ENCODE peak calls at places on chromosomes 2 and 18, in nine cellular contexts. B is B cell, I is NCI-H1105 treated with DMSO at 0.1 percent for 48 hours, L is foreskin fibroblast, D is Calu3, S is glutamatergic neuron, G is NCI-H1694, X is brain microvascular endothelial cell, N is midbrain. J is an unnamed sample.

GRCh38 chr2:68764041-68764780 is 29.6 kb downstream of the ARHGAP25 start:
- DNase-seq in B (no peak), G (no peak), X (no peak), N (no peak), S (no peak), L (no peak), D (no peak), I (no peak), J (no peak)

GRCh38 chr2:146004470-146004869 is 1484.6 kb upstream of the ZEB2 start:
- DNase-seq in N (no peak), G (no peak), I (no peak), S (no peak), B (no peak), D (no peak), L (peak), X (peak), J (no peak)

GRCh38 chr2:240443891-240444301 is 8.4 kb downstream of the GPC1 start:
- DNase-seq in I (no peak), D (no peak), G (no peak), B (no peak), N (no peak), X (no peak), L (peak), S (no peak), J (no peak)

GRCh38 chr2:108401800-108402199 is 24.0 kb downstream of the SULT1C4 start:
- DNase-seq in X (no peak), G (no peak), L (no peak), I (no peak), D (no peak), N (no peak), S (no peak), B (no peak), J (no peak)

GRCh38 chr18:62485684-62486083 is 37.1 kb upstream of the ZCCHC2 start:
- DNase-seq in X (peak), D (peak), N (no peak), L (peak), B (no peak), S (no peak), G (no peak), I (no peak), J (no peak)

GRCh38 chr2:112799291-112799975 is 15.1 kb upstream of the IL1A start:
- DNase-seq in G (no peak), N (no peak), S (no peak), I (no peak), L (no peak), B (no peak), D (no peak), X (no peak), J (no peak)

GRCh38 chr18:37322497-37323035 is 243.0 kb downstream of the CELF4 start:
- DNase-seq in N (no peak), X (peak), S (peak), G (peak), B (no peak), L (peak), I (peak), D (peak), J (peak)

GRCh38 chr2:132670961-132671781 is 1.2 kb upstream of the LYPD1 start:
- DNase-seq in B (no peak), X (peak), I (peak), S (peak), D (peak), N (peak), G (no peak), L (peak), J (no peak)

GRCh38 chr2:51158236-51158635 is 126.3 kb upstream of the NRXN1 start:
- DNase-seq in I (peak), S (no peak), N (no peak), D (no peak), X (no peak), B (no peak), L (no peak), G (peak), J (peak)

GRCh38 chr18:9862686-9863085 is 23.1 kb upstream of the TXNDC2 start:
- DNase-seq in N (no peak), X (no peak), S (peak), I (no peak), G (no peak), D (no peak), L (no peak), B (no peak), J (peak)

GRCh38 chr2:26088038-26088643 is 54.3 kb downstream of the RAB10 start:
- DNase-seq in I (peak), X (peak), G (peak), L (peak), B (no peak), S (no peak), D (peak), N (peak), J (peak)

GRCh38 chr18:77140439-77141109 is 8.0 kb upstream of the MBP start:
- DNase-seq in B (no peak), N (no peak), D (no peak), L (no peak), S (no peak), X (no peak), G (no peak), I (no peak), J (no peak)

GRCh38 chr18:9708057-9708881 is at the start of gene RAB31:
- DNase-seq in D (peak), B (peak), N (peak), I (no peak), L (peak), S (peak), X (peak), G (no peak), J (peak)

GRCh38 chr2:112626604-112627059 is 19.1 kb upstream of the SLC20A1 start:
- DNase-seq in S (peak), D (peak), I (peak), L (peak), B (peak), G (peak), X (no peak), N (peak), J (peak)

GRCh38 chr18:80175451-80176235 is 66.6 kb downstream of the ADNP2 start:
- DNase-seq in G (no peak), X (peak), I (no peak), L (no peak), S (no peak), B (no peak), N (no peak), D (no peak), J (no peak)

GRCh38 chr2:63530880-63531279 is 57.4 kb downstream of the WDPCP start:
- DNase-seq in X (no peak), B (no peak), L (no peak), N (no peak), I (no peak), D (no peak), G (no peak), S (no peak), J (no peak)

GRCh38 chr18:25710981-25711380 is 359.0 kb upstream of the ZNF521 start:
- DNase-seq in L (peak), X (no peak), S (no peak), I (no peak), B (no peak), G (no peak), D (no peak), N (no peak), J (no peak)

GRCh38 chr2:102063360-102063947 is 71.7 kb downstream of the IL1R2 start:
- DNase-seq in I (no peak), D (no peak), L (peak), G (no peak), N (peak), B (no peak), X (peak), S (no peak), J (no peak)

GRCh38 chr18:45978084-45978483 is 11.0 kb upstream of the EPG5 start:
- DNase-seq in G (no peak), N (no peak), I (no peak), L (no peak), B (no peak), D (peak), S (no peak), X (no peak), J (no peak)

GRCh38 chr2:152468832-152469692 is 134.1 kb downstream of the FMNL2 start:
- DNase-seq in G (no peak), B (no peak), X (peak), D (no peak), I (peak), N (peak), L (no peak), S (no peak), J (no peak)

GRCh38 chr2:66236816-66237469 is 198.0 kb upstream of the MEIS1 start:
- DNase-seq in L (no peak), N (no peak), D (no peak), X (no peak), B (no peak), G (no peak), S (no peak), I (no peak), J (peak)

GRCh38 chr2:223923976-223924375 is 21.2 kb downstream of the WDFY1 start:
- DNase-seq in I (no peak), G (no peak), X (no peak), B (no peak), S (no peak), N (no peak), D (no peak), L (no peak), J (no peak)

GRCh38 chr2:190763901-190764514 is 115.1 kb downstream of the NAB1 start:
- DNase-seq in B (no peak), G (no peak), N (no peak), D (no peak), I (no peak), L (peak), X (peak), S (no peak), J (no peak)

GRCh38 chr18:3710712-3711269 is 260.8 kb downstream of the TGIF1 start:
- DNase-seq in N (peak), B (no peak), I (no peak), X (no peak), L (peak), S (no peak), D (peak), G (no peak), J (no peak)

GRCh38 chr2:65514555-65515195 is 82.3 kb upstream of the SPRED2 start:
- DNase-seq in I (no peak), B (no peak), X (no peak), L (peak), N (no peak), G (no peak), S (no peak), D (no peak), J (no peak)

GRCh38 chr2:31254237-31255203 is 20.6 kb downstream of the EHD3 start:
- DNase-seq in X (no peak), G (no peak), D (no peak), S (no peak), L (no peak), I (no peak), N (peak), B (no peak), J (no peak)

GRCh38 chr2:216768908-216769401 is 73.6 kb upstream of the IGFBP5 start:
- DNase-seq in B (no peak), G (no peak), S (no peak), D (no peak), X (no peak), N (no peak), I (no peak), L (no peak), J (no peak)

GRCh38 chr2:227456772-227457171 is 15.2 kb upstream of the AGFG1 start:
- DNase-seq in I (no peak), L (peak), D (no peak), G (no peak), B (no peak), X (peak), N (no peak), S (no peak), J (no peak)

GRCh38 chr18:24987271-24987932 is 364.6 kb downstream of the ZNF521 start:
- DNase-seq in N (peak), X (no peak), B (no peak), D (no peak), G (no peak), S (no peak), I (no peak), L (peak), J (no peak)

GRCh38 chr2:54673501-54673998 is 49.9 kb upstream of the EML6 start:
- DNase-seq in G (no peak), I (no peak), D (peak), N (no peak), L (no peak), B (no peak), S (no peak), X (no peak), J (no peak)

GRCh38 chr2:218066946-218067515 is 2.0 kb upstream of the RUFY4 start:
- DNase-seq in S (no peak), B (no peak), G (no peak), X (no peak), N (no peak), I (no peak), L (no peak), D (no peak), J (peak)